ENCODE peak calls at places on chromosomes 4 and X, in nine cellular contexts. One of them, this sample, is unnamed.

GRCh38 chr4:48913346-48913745 is 6.8 kb upstream of the OCIAD2 start:
- DNase-seq in caudate nucleus: peak; percentile 44
- DNase-seq in psoas muscle: no peak
- DNase-seq in AG04450: peak; percentile 66
- DNase-seq in tibial artery: no peak
- DNase-seq in fibroblast of lung: peak; percentile 85
- DNase-seq in pancreas: no peak
- DNase-seq in kidney: no peak
- DNase-seq in esophagus muscularis mucosa: no peak
- DNase-seq in this sample: no peak

GRCh38 chrX:141469469-141469868 is 115.1 kb downstream of the SPANXA1 start:
- DNase-seq in caudate nucleus: no peak
- DNase-seq in psoas muscle: no peak
- DNase-seq in AG04450: no peak
- DNase-seq in tibial artery: no peak
- DNase-seq in fibroblast of lung: no peak
- DNase-seq in pancreas: no peak
- DNase-seq in kidney: no peak
- DNase-seq in esophagus muscularis mucosa: no peak
- DNase-seq in this sample: no peak

GRCh38 chr4:11455201-11455835 is 26.6 kb upstream of the HS3ST1 start:
- DNase-seq in caudate nucleus: no peak
- DNase-seq in psoas muscle: no peak
- DNase-seq in AG04450: no peak
- DNase-seq in tibial artery: no peak
- DNase-seq in fibroblast of lung: no peak
- DNase-seq in pancreas: no peak
- DNase-seq in kidney: no peak
- DNase-seq in esophagus muscularis mucosa: no peak
- DNase-seq in this sample: no peak

GRCh38 chr4:16767251-16767650 is 131.2 kb downstream of the LDB2 start:
- DNase-seq in caudate nucleus: no peak
- DNase-seq in psoas muscle: no peak
- DNase-seq in AG04450: no peak
- DNase-seq in tibial artery: no peak
- DNase-seq in fibroblast of lung: no peak
- DNase-seq in pancreas: no peak
- DNase-seq in kidney: no peak
- DNase-seq in esophagus muscularis mucosa: no peak
- DNase-seq in this sample: no peak

GRCh38 chr4:256492-256891 is 48.8 kb downstream of the ZNF732 start:
- DNase-seq in caudate nucleus: no peak
- DNase-seq in psoas muscle: no peak
- DNase-seq in AG04450: no peak
- DNase-seq in tibial artery: no peak
- DNase-seq in fibroblast of lung: no peak
- DNase-seq in pancreas: no peak
- DNase-seq in kidney: no peak
- DNase-seq in esophagus muscularis mucosa: no peak
- DNase-seq in this sample: no peak

GRCh38 chrX:112043997-112044396 is 38.6 kb downstream of the TRPC5 start:
- DNase-seq in caudate nucleus: no peak
- DNase-seq in psoas muscle: no peak
- DNase-seq in AG04450: no peak
- DNase-seq in tibial artery: no peak
- DNase-seq in fibroblast of lung: no peak
- DNase-seq in pancreas: no peak
- DNase-seq in kidney: no peak
- DNase-seq in esophagus muscularis mucosa: no peak
- DNase-seq in this sample: no peak

GRCh38 chrX:71652405-71652804 is 14.9 kb upstream of the LOC101059915 start:
- DNase-seq in caudate nucleus: peak; percentile 7
- DNase-seq in psoas muscle: no peak
- DNase-seq in AG04450: peak; percentile 18
- DNase-seq in tibial artery: peak; percentile 23
- DNase-seq in fibroblast of lung: peak; percentile 57
- DNase-seq in pancreas: no peak
- DNase-seq in kidney: no peak
- DNase-seq in esophagus muscularis mucosa: no peak
- DNase-seq in this sample: no peak

GRCh38 chr4:113086172-113086695 is 36.8 kb downstream of the ANK2 start:
- DNase-seq in caudate nucleus: no peak
- DNase-seq in psoas muscle: no peak
- DNase-seq in AG04450: no peak
- DNase-seq in tibial artery: no peak
- DNase-seq in fibroblast of lung: no peak
- DNase-seq in pancreas: no peak
- DNase-seq in kidney: no peak
- DNase-seq in esophagus muscularis mucosa: no peak
- DNase-seq in this sample: no peak

GRCh38 chrX:151742311-151742710 is 7.8 kb downstream of the CNGA2 start:
- DNase-seq in caudate nucleus: no peak
- DNase-seq in psoas muscle: no peak
- DNase-seq in AG04450: no peak
- DNase-seq in tibial artery: no peak
- DNase-seq in fibroblast of lung: no peak
- DNase-seq in pancreas: no peak
- DNase-seq in kidney: no peak
- DNase-seq in esophagus muscularis mucosa: no peak
- DNase-seq in this sample: no peak

GRCh38 chrX:153501530-153501929 is 6.8 kb downstream of the BGN start:
- DNase-seq in caudate nucleus: no peak
- DNase-seq in psoas muscle: no peak
- DNase-seq in AG04450: no peak
- DNase-seq in tibial artery: no peak
- DNase-seq in fibroblast of lung: no peak
- DNase-seq in pancreas: no peak
- DNase-seq in kidney: no peak
- DNase-seq in esophagus muscularis mucosa: no peak
- DNase-seq in this sample: no peak
- H3K27ac ChIP-seq in caudate nucleus: no peak overlapping the region
- H3K27ac ChIP-seq in psoas muscle: no peak overlapping the region
- H3K27ac ChIP-seq in AG04450: no peak overlapping the region
- H3K27ac ChIP-seq in tibial artery: peak overlapping the region; percentile 88
- H3K27ac ChIP-seq in fibroblast of lung: no peak overlapping the region
- H3K27ac ChIP-seq in pancreas: no peak overlapping the region
- H3K27ac ChIP-seq in kidney: no peak overlapping the region
- H3K27ac ChIP-seq in esophagus muscularis mucosa: no peak overlapping the region
- H3K27ac ChIP-seq in this sample: peak overlapping the region; percentile 79

DNA sequence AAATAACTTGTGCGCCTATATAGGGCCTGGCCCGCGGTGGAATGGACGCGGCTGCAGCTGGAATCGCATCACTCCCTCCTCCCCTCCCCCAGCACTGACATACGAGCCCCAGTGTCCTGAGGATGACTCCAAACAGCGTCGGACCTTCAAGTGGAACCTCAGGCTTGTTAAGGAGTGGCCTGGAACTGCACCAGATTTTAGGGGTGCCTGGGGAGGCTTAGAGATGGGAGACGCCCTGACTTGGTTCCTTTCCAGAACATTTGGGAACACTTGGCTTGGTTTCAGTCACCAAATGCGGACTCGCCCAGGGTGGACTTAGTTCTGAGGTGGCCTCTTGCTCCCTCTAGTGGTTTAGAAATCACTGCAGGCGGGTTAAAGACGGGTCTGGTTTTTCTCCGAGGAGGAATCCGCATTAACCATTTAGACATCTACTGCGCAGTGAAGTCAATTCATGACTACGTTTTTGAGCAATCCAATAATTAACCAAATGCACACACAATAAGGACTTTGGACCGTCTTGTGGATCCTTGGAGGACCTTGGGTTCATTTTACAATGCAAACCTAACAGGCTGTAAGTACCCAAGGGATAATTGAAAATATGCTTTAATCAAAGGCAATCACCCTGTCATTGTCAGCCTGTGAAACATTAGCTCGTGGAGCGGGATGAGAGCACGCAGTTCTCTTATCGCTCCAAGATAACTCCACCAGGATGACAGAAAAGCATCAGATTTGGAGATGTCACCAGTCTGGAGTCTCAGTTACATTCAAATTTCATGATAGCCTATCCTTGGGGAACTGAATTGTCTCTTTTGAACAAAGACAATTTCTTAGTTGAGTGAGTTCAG is 11.2 kb upstream of the PDGFRA start:
- DNase-seq in caudate nucleus: peak; percentile 60
- DNase-seq in psoas muscle: peak; percentile 76
- DNase-seq in AG04450: peak; percentile 64
- DNase-seq in tibial artery: peak; percentile 84
- DNase-seq in fibroblast of lung: peak; percentile 96
- DNase-seq in pancreas: peak; percentile 53
- DNase-seq in kidney: peak; percentile 87
- DNase-seq in esophagus muscularis mucosa: peak; percentile 94
- DNase-seq in this sample: peak; percentile 73
- H3K27ac ChIP-seq in caudate nucleus: no peak overlapping the region
- H3K27ac ChIP-seq in psoas muscle: no peak overlapping the region
- H3K27ac ChIP-seq in AG04450: no peak overlapping the region
- H3K27ac ChIP-seq in tibial artery: no peak overlapping the region
- H3K27ac ChIP-seq in fibroblast of lung: peak overlapping the region; percentile 2
- H3K27ac ChIP-seq in pancreas: no peak overlapping the region
- H3K27ac ChIP-seq in kidney: no peak overlapping the region
- H3K27ac ChIP-seq in esophagus muscularis mucosa: no peak overlapping the region
- H3K27ac ChIP-seq in this sample: peak overlapping the region; percentile 20

DNA sequence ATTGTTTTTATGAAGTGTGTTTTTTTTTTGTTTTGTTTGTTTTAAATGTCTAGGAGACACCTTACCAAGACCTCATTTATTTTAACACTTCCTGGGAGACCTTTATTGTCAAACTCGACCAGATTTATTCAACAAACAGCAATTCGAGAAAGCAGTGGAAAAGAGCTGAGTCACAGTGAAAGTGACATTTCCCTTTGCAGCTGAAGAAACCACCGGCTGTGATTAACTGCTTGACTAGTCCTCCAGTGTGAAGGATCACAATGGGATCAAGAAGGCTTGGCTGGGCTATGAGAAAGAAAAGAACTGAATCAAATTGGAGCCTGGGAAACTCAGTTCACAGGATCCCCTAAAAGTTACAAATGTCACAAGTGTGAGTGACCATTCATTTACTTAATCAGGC is 11.9 kb upstream of the ADH7 start:
- DNase-seq in caudate nucleus: no peak
- DNase-seq in psoas muscle: no peak
- DNase-seq in AG04450: peak; percentile 7
- DNase-seq in tibial artery: no peak
- DNase-seq in fibroblast of lung: peak; percentile 55
- DNase-seq in pancreas: no peak
- DNase-seq in kidney: no peak
- DNase-seq in esophagus muscularis mucosa: no peak
- DNase-seq in this sample: no peak
- H3K27ac ChIP-seq in caudate nucleus: no peak overlapping the region
- H3K27ac ChIP-seq in psoas muscle: no peak overlapping the region
- H3K27ac ChIP-seq in AG04450: no peak overlapping the region
- H3K27ac ChIP-seq in tibial artery: no peak overlapping the region
- H3K27ac ChIP-seq in fibroblast of lung: no peak overlapping the region
- H3K27ac ChIP-seq in pancreas: no peak overlapping the region
- H3K27ac ChIP-seq in kidney: no peak overlapping the region
- H3K27ac ChIP-seq in esophagus muscularis mucosa: peak overlapping the region; percentile 41
- H3K27ac ChIP-seq in this sample: no peak overlapping the region

GRCh38 chr4:133424611-133425010 is 275.5 kb downstream of the PCDH10 start:
- DNase-seq in caudate nucleus: no peak
- DNase-seq in psoas muscle: no peak
- DNase-seq in AG04450: no peak
- DNase-seq in tibial artery: no peak
- DNase-seq in fibroblast of lung: no peak
- DNase-seq in pancreas: no peak
- DNase-seq in kidney: no peak
- DNase-seq in esophagus muscularis mucosa: no peak
- DNase-seq in this sample: no peak
- H3K27ac ChIP-seq in caudate nucleus: no peak overlapping the region
- H3K27ac ChIP-seq in psoas muscle: no peak overlapping the region
- H3K27ac ChIP-seq in AG04450: no peak overlapping the region
- H3K27ac ChIP-seq in tibial artery: no peak overlapping the region
- H3K27ac ChIP-seq in fibroblast of lung: no peak overlapping the region
- H3K27ac ChIP-seq in pancreas: no peak overlapping the region
- H3K27ac ChIP-seq in kidney: no peak overlapping the region
- H3K27ac ChIP-seq in esophagus muscularis mucosa: no peak overlapping the region
- H3K27ac ChIP-seq in this sample: no peak overlapping the region

DNA sequence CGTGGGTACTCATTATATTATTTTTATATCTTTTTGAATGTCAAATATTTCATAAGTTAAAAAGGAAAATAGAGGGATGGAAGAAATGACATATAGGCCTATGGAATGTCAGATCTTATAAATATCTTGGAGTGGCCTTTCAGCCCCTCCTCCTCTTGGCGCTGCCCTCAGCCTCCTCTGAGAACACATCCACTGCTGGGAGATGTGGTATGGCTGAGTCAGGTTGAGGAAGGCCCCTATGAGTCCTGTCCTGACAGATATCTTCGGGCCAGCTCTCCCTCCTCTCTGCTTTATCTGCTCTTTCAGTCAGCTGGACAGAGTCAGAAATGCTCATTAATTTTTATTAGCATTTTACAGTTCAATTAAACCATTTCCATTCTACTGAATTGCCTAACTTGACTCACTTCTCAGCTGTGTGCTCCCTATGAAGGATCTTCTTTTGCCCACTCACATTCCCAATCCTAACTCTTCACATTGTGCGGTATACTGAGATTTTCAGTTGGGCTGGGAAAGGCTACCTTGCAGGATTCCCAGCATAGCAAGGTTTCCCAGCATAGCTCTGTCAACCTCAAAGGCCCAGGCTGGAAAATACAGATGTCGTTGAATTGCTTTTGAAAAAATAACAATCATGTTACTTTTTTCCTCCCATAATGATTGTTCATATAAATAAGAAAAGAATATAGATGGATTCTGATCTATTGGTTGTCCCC is 128.0 kb downstream of the ARHGEF9 start:
- DNase-seq in caudate nucleus: no peak
- DNase-seq in psoas muscle: no peak
- DNase-seq in AG04450: peak; percentile 32
- DNase-seq in tibial artery: peak; percentile 20
- DNase-seq in fibroblast of lung: peak; percentile 38
- DNase-seq in pancreas: no peak
- DNase-seq in kidney: no peak
- DNase-seq in esophagus muscularis mucosa: no peak
- DNase-seq in this sample: peak; percentile 76
- H3K27ac ChIP-seq in caudate nucleus: no peak overlapping the region
- H3K27ac ChIP-seq in psoas muscle: no peak overlapping the region
- H3K27ac ChIP-seq in AG04450: peak overlapping the region; percentile 73
- H3K27ac ChIP-seq in tibial artery: peak overlapping the region; percentile 67
- H3K27ac ChIP-seq in fibroblast of lung: peak overlapping the region; percentile 51
- H3K27ac ChIP-seq in pancreas: no peak overlapping the region
- H3K27ac ChIP-seq in kidney: no peak overlapping the region
- H3K27ac ChIP-seq in esophagus muscularis mucosa: no peak overlapping the region
- H3K27ac ChIP-seq in this sample: no peak overlapping the region